ENCODE peak calls at places on chromosomes 4 and X, in nine cellular contexts. D is HFF-Myc; S is central memory CD8-positive, alpha-beta T cell; Z is erythroblast; E is GM12865; T is epithelial cell of prostate; A is foreskin fibroblast; I is ELF-1; L is effector CD8-positive, alpha-beta T cell. J is an unnamed sample.

GRCh38 chr4:58564695-58565094 is 1454.5 kb upstream of the IGFBP7 start:
- DNase-seq in Z (no peak), A (no peak), T (no peak), I (no peak), S (no peak), D (no peak), E (no peak), L (no peak), J (no peak)

GRCh38 chr4:68367835-68368234 is 17.9 kb upstream of the YTHDC1 start:
- DNase-seq in T (no peak), S (no peak), I (no peak), Z (no peak), D (no peak), A (no peak), L (no peak), E (no peak), J (no peak)

GRCh38 chr4:22679518-22679897 is 13.2 kb upstream of the GBA3 start:
- DNase-seq in L (no peak), A (no peak), D (no peak), S (no peak), I (no peak), E (no peak), T (no peak), Z (no peak), J (no peak)

GRCh38 chrX:9682456-9682855 is 83.2 kb downstream of the GPR143 start:
- DNase-seq in E (no peak), T (no peak), A (peak; percentile 40), I (peak; percentile 76), D (no peak), Z (no peak), S (no peak), L (no peak), J (no peak)

GRCh38 chr4:144421839-144422565 is 224.0 kb upstream of the HHIP start:
- DNase-seq in D (no peak), L (no peak), I (peak; percentile 19), T (peak; percentile 16), A (no peak), S (no peak), E (no peak), Z (no peak), J (no peak)

GRCh38 chrX:73289039-73289438 is 74.4 kb upstream of the NAP1L2 start:
- DNase-seq in D (no peak), Z (no peak), L (no peak), S (no peak), A (no peak), E (peak; percentile 0), T (no peak), I (peak; percentile 61), J (no peak)

GRCh38 chr4:177194906-177195305 is 114.8 kb upstream of the NEIL3 start:
- DNase-seq in E (no peak), I (no peak), D (no peak), Z (no peak), L (no peak), A (no peak), T (no peak), S (no peak), J (no peak)

GRCh38 chr4:155952546-155952945 is 1.1 kb downstream of the CTSO start:
- DNase-seq in E (no peak), I (no peak), L (no peak), T (no peak), D (no peak), S (no peak), A (peak; percentile 60), Z (no peak), J (no peak)

GRCh38 chrX:68841251-68842049 is 12.6 kb downstream of the EFNB1 start:
- DNase-seq in S (no peak), D (no peak), L (no peak), I (no peak), T (no peak), A (no peak), E (no peak), Z (no peak), J (peak; percentile 79)

GRCh38 chr4:168511780-168512467 is 15.1 kb downstream of the PALLD start:
- DNase-seq in E (no peak), A (no peak), I (no peak), S (peak; percentile 58), Z (no peak), L (peak; percentile 25), T (no peak), D (no peak), J (no peak)

GRCh38 chrX:44904542-44905115 is 31.6 kb downstream of the KDM6A start:
- DNase-seq in D (no peak), S (no peak), I (no peak), E (no peak), A (no peak), T (no peak), Z (no peak), L (no peak), J (no peak)

GRCh38 chr4:11549525-11549924 is 120.8 kb upstream of the HS3ST1 start:
- DNase-seq in T (no peak), D (no peak), S (no peak), E (no peak), Z (no peak), L (no peak), I (no peak), A (no peak), J (no peak)

GRCh38 chr4:87150498-87151261 is 69.7 kb downstream of the KLHL8 start:
- DNase-seq in S (peak; percentile 41), T (peak; percentile 5), A (peak; percentile 86), E (peak; percentile 76), I (peak; percentile 20), D (peak; percentile 70), L (peak; percentile 16), Z (peak; percentile 73), J (no peak)

GRCh38 chr4:112593438-112594133 is 43.1 kb downstream of the ZGRF1 start:
- DNase-seq in Z (no peak), E (peak; percentile 32), A (no peak), I (no peak), T (no peak), L (no peak), D (no peak), S (no peak), J (no peak)

GRCh38 chr4:189087981-189088380 is 852.7 kb upstream of the FRG1 start:
- DNase-seq in E (no peak), L (no peak), D (no peak), S (no peak), I (no peak), A (no peak), T (no peak), Z (no peak), J (no peak)

GRCh38 chrX:136577562-136577961 is 45.5 kb downstream of the VGLL1 start:
- DNase-seq in D (no peak), I (peak; percentile 72), E (peak; percentile 69), L (peak; percentile 11), A (peak; percentile 68), Z (peak; percentile 12), S (peak; percentile 41), T (no peak), J (peak; percentile 39)

GRCh38 chrX:107135076-107135964 is 16.7 kb upstream of the RBM41 start:
- DNase-seq in D (no peak), T (no peak), L (no peak), S (no peak), I (no peak), Z (no peak), E (no peak), A (peak; percentile 78), J (no peak)

GRCh38 chrX:139126493-139126892 is 404.0 kb upstream of the F9 start:
- DNase-seq in Z (peak; percentile 4), D (no peak), E (peak; percentile 53), S (no peak), I (peak; percentile 78), A (no peak), T (no peak), L (no peak), J (peak; percentile 51)